ENCODE peak calls at places on chromosomes 12 and 14, in nine cellular contexts. L, Y, X, O, I, Q, V, W and D are unnamed samples.

GRCh38 chr12:110355080-110355479 is 48.4 kb downstream of the ANAPC7 start:
- DNase-seq in L (peak; percentile 68), Y (no peak), X (no peak), O (no peak), I (no peak), Q (no peak), V (no peak), W (peak; percentile 49), D (peak; percentile 36)

GRCh38 chr14:68234101-68234905 is 414.7 kb downstream of the RAD51B start:
- DNase-seq in L (no peak), Y (no peak), X (no peak), O (no peak), I (no peak), Q (no peak), V (no peak), W (no peak), D (no peak)

GRCh38 chr14:90453401-90453951 is 56.6 kb downstream of the CALM1 start:
- DNase-seq in L (no peak), Y (no peak), X (peak; percentile 71), O (no peak), I (peak; percentile 44), Q (peak; percentile 87), V (no peak), W (no peak), D (peak; percentile 51)

GRCh38 chr12:86174188-86174587 is 82.0 kb downstream of the MGAT4C start:
- DNase-seq in L (no peak), Y (no peak), X (no peak), O (no peak), I (no peak), Q (no peak), V (no peak), W (no peak), D (no peak)

GRCh38 chr14:39376671-39377403 is 55.4 kb downstream of the FBXO33 start:
- DNase-seq in L (no peak), Y (no peak), X (no peak), O (no peak), I (peak; percentile 14), Q (no peak), V (no peak), W (no peak), D (peak; percentile 57)

GRCh38 chr14:52458721-52459085 is 93.6 kb downstream of the TXNDC16 start:
- DNase-seq in L (no peak), Y (no peak), X (no peak), O (no peak), I (no peak), Q (no peak), V (no peak), W (no peak), D (peak; percentile 69)

GRCh38 chr12:24360057-24360456 is 410.6 kb upstream of the SOX5 start:
- DNase-seq in L (no peak), Y (no peak), X (no peak), O (no peak), I (no peak), Q (no peak), V (no peak), W (no peak), D (peak; percentile 48)

GRCh38 chr12:15719230-15719629 is 70.0 kb downstream of the EPS8 start:
- DNase-seq in L (no peak), Y (no peak), X (no peak), O (no peak), I (no peak), Q (no peak), V (no peak), W (no peak), D (peak; percentile 42)

GRCh38 chr12:51270847-51271518 is 768 bp upstream of the SMAGP start:
- DNase-seq in L (peak; percentile 35), Y (no peak), X (no peak), O (peak; percentile 65), I (peak; percentile 47), Q (no peak), V (no peak), W (no peak), D (peak; percentile 70)

GRCh38 chr12:4809449-4810218 is 89.4 kb downstream of the GALNT8 start:
- DNase-seq in L (no peak), Y (no peak), X (no peak), O (no peak), I (peak; percentile 24), Q (no peak), V (no peak), W (no peak), D (no peak)

DNA sequence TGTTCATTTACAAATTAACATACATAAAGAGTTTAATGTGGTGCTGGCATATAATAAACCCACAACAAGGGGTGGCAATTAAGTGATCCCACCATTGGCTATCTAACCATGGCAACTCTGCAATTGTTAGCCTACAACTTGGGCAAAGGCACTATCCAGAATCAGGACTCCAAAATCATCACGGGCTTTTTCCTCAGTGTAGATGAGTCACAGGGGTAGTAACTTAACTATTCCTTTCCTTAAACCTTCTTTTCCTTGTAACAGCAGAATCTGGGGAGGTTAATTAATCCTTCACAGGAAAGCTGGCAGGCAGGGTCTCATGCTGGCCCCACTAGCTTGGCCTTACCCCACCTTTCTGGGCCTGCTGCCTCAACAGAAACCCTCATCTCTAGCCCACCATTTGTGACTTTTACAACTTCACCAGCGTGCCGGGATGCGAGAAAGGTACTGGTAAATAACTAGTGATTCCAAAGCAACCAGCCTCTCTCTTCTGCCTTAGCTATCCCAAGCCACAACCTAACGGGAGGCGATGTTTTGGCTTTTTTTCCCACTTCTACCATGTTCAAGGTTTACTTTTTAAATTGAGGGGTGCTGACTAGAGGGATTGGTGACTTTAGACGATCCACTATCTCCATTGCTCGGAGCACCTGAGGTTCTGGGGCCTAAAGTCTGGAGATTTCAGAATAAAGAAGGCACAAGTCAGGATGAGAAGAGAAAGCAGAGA is 744 bp downstream of the ATP5MC2 start:
- DNase-seq in L (no peak), Y (no peak), X (no peak), O (no peak), I (no peak), Q (no peak), V (no peak), W (no peak), D (no peak)
- H3K4me3 ChIP-seq in L (peak overlapping the region; percentile 70), Y (peak overlapping the region; percentile 73), X (peak overlapping the region; percentile 98), O (peak overlapping the region; percentile 65), I (peak overlapping the region; percentile 73), Q (peak overlapping the region; percentile 98), V (peak overlapping the region; percentile 83), W (peak overlapping the region; percentile 82), D (peak overlapping the region; percentile 98)

GRCh38 chr12:56682323-56682722 is 5.8 kb downstream of the PTGES3 start:
- DNase-seq in L (no peak), Y (peak; percentile 11), X (no peak), O (no peak), I (no peak), Q (peak; percentile 10), V (no peak), W (peak; percentile 6), D (no peak)
- H3K4me3 ChIP-seq in L (no peak overlapping the region), Y (no peak overlapping the region), X (no peak overlapping the region), O (no peak overlapping the region), I (no peak overlapping the region), Q (no peak overlapping the region), V (no peak overlapping the region), W (no peak overlapping the region), D (no peak overlapping the region)

GRCh38 chr12:129903092-129903945 is 506 bp downstream of the TMEM132D start:
- DNase-seq in L (no peak), Y (no peak), X (no peak), O (no peak), I (peak; percentile 13), Q (peak; percentile 54), V (no peak), W (no peak), D (no peak)
- H3K4me3 ChIP-seq in L (no peak overlapping the region), Y (no peak overlapping the region), X (no peak overlapping the region), O (no peak overlapping the region), I (no peak overlapping the region), Q (no peak overlapping the region), V (no peak overlapping the region), W (no peak overlapping the region), D (peak overlapping the region; percentile 29)

DNA sequence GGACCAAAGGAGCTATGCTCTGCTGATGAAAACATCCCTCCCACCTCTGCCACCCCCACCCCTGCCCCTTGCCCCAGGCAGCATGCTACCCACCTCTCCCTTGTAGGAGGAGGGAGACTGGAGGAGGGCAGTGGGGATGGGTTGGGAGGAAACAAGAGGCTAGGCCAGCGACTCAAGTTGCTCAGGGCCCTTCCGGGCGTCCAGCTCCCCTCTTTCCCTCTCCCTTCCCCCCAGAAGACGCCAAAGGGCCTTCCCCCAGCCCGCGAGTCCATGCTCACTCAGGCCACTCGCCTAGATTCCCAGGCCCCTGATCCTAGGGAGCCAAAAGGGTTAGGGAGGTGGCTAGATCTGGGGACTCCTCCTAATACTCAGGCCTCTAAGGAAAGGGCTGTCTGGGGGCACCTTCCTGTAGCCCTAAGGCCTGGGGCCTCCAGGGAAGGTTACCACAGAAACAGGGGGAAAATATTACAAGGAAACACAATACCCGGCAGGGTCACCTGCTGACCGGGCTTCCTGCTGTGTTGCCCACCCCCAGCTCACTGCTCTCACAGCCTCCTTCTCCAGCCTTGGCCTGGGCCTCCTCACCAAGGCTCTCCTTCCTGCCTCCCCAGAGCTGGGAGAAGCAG is 2.9 kb downstream of the HDAC7 start:
- DNase-seq in L (no peak), Y (peak; percentile 47), X (peak; percentile 65), O (no peak), I (no peak), Q (peak; percentile 79), V (no peak), W (no peak), D (peak; percentile 56)
- H3K4me3 ChIP-seq in L (no peak overlapping the region), Y (no peak overlapping the region), X (peak overlapping the region; percentile 61), O (peak overlapping the region; percentile 95), I (no peak overlapping the region), Q (peak overlapping the region; percentile 6), V (peak overlapping the region; percentile 1), W (peak overlapping the region; percentile 79), D (peak overlapping the region; percentile 76)